ENCODE peak calls at places on chromosomes 5 and 9, in eight cellular contexts. G is body of pancreas; Z is CD8-positive, alpha-beta memory T cell; F is osteoblast; U is heart right ventricle; P is Karpas-422; I is IMR-90; A is brain microvascular endothelial cell. S is an unnamed sample. For H3K27me3, the result is how much of the 10 kb centered on the place peaks cover.

GRCh38 chr9:72480931-72481330 is 40.5 kb upstream of the TMC1 start:
- DNase-seq in G (no peak), U (no peak), A (no peak), I (peak), Z (no peak), P (no peak), F (peak), S (no peak)

GRCh38 chr9:69949396-69949795 is 94.3 kb upstream of the MAMDC2 start:
- DNase-seq in I (peak), Z (no peak), F (no peak), U (no peak), A (no peak), G (no peak), P (no peak), S (no peak)

GRCh38 chr5:56346717-56347116 is 113.6 kb upstream of the ANKRD55 start:
- DNase-seq in Z (no peak), I (no peak), G (no peak), F (no peak), A (no peak), U (no peak), P (no peak), S (no peak)

GRCh38 chr5:5351288-5352089 is 71.0 kb upstream of the ICE1 start:
- DNase-seq in Z (no peak), U (no peak), I (no peak), G (no peak), P (no peak), A (no peak), F (peak), S (peak)

GRCh38 chr9:131393622-131394463 is at the start of gene PRRC2B:
- DNase-seq in A (peak), I (peak), U (peak), F (peak), P (peak), G (peak), Z (peak), S (peak)

GRCh38 chr5:44665101-44665701 is 143.5 kb upstream of the MRPS30 start:
- DNase-seq in P (no peak), Z (no peak), A (no peak), G (no peak), F (peak), U (no peak), I (no peak), S (peak)

GRCh38 chr9:106677374-106677773 is 185.6 kb upstream of the ZNF462 start:
- DNase-seq in G (no peak), Z (no peak), P (no peak), F (no peak), I (no peak), A (no peak), U (no peak), S (no peak)

GRCh38 chr9:135680091-135680490 is 17.0 kb downstream of the LCN9 start:
- DNase-seq in Z (no peak), I (no peak), G (no peak), F (no peak), P (no peak), U (no peak), A (no peak), S (no peak)

GRCh38 chr9:92097997-92098482 is 17.2 kb downstream of the SPTLC1 start:
- DNase-seq in A (peak), G (peak), F (no peak), P (no peak), I (peak), U (peak), Z (no peak), S (peak)

GRCh38 chr5:90434116-90434714 is 24.7 kb upstream of the CETN3 start:
- DNase-seq in P (peak), I (peak), G (peak), F (peak), A (peak), Z (peak), U (no peak), S (no peak)

GRCh38 chr9:97979778-97980478 is 3.2 kb upstream of the ANP32B start:
- DNase-seq in Z (no peak), I (no peak), U (no peak), P (no peak), A (no peak), G (no peak), F (no peak), S (no peak)

GRCh38 chr5:54872810-54873209 is 112.6 kb downstream of the ESM1 start:
- DNase-seq in G (no peak), Z (no peak), U (no peak), F (no peak), A (no peak), I (no peak), P (no peak), S (no peak)
- H3K4me3 ChIP-seq in G (no peak), Z (no peak), U (no peak), F (no peak), A (no peak), I (no peak), P (no peak), S (no peak)

GRCh38 chr5:167992868-167993267 is 298.6 kb upstream of the WWC1 start:
- DNase-seq in G (no peak), I (no peak), Z (no peak), A (no peak), U (no peak), P (no peak), F (no peak), S (no peak)
- H3K27me3 ChIP-seq in G (under half), I (under half), Z (under half), A (under half), U (under half), P (under half), F (under half), S (under half)

DNA sequence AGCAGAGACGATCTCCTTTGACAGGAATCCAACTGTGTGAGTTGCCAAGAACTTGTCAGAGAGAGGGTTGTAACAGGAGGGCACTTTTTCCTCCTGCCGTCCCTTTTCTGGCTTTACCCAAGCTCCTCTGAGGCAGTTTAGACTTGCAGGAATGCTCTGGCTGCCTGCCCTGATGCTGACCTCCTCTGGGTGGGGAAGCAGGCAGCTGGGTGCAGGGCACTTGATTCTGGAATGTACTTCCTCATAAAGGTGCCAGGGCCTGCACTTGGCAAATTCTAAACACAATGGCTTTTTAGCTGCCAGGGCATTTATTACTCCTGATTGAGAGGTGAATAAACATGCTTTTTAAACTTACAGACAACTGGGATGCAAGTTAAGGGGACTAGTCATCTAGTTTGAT is 190.4 kb downstream of the EPB41L4A start:
- DNase-seq in Z (no peak), U (peak), I (peak), A (peak), G (peak), P (no peak), F (peak), S (peak)
- H3K27ac ChIP-seq in Z (no peak), U (no peak), I (no peak), A (no peak), G (peak), P (no peak), F (no peak), S (peak)

GRCh38 chr5:40683351-40683750 is 3.6 kb downstream of the PTGER4 start:
- DNase-seq in A (no peak), U (no peak), P (no peak), I (no peak), Z (no peak), G (no peak), F (no peak), S (no peak)
- H3K4me3 ChIP-seq in A (peak), U (peak), P (no peak), I (peak), Z (peak), G (no peak), F (peak), S (peak)

DNA sequence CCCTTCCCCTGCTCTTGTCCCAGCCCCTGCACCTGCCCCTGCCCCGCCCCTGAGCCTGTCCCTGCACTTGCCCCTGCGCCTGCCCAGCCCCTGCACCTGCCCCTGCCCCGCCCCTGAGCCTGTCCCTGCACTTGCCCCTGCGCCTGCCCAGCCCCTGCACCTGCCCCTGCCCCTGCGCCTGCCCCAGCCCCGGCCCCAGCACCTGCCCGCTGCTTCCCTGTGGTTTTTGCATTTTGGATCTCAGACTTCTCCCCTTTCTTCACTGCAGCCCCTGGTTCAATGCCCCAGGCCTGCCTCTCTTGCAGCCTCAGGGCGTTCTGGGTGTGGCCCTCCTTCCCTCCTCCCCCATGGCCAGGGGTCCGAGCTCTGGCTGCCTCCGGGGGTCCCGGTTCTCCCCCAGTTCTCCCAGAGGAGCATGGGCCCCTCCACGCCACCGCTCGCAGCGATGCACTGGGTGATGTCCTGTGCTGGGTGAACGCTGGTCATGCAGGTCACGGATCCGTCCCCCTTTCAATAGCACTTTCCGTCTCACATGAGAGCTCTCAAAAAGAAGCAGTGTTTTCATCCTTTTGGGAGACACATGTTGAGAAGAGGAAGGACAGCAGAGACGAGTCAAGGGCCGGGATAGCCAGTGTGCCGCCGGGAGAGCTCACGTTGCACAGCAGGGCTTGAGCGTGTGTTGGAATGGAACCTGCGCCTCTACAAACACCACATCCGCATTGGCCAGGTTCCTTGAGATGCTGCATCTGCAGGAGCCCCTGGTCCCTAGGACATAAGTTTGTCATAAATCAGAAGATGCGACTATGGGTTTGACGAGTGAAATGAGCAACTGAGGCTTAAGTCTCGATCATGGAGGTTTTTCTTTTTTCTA is 44.0 kb upstream of the IRX4 start:
- DNase-seq in Z (no peak), A (no peak), U (no peak), P (no peak), I (no peak), G (no peak), F (peak), S (no peak)
- H3K27me3 ChIP-seq in Z (under half), A (under half), U (under half), P (under half), I (under half), G (under half), F (under half), S (under half)

DNA sequence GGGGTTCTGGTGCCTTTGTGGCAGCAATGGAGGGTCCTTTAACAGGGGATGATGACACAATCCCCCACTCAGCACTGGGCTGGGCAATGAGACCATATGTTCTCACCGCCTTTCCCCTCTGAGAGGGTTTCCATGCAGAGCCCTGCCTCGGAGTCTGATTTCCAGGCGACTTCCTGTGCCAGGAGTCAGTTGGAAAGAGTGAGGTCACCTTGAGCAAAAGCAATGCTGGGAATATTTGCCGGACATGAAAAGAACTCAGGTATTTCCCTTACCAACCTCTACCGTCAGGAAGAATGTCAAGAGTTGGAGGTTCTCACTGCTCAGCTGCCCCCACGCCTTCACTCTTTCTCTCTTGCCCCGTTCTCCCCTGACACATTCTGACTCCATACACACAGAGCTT is 284.2 kb upstream of the IRX1 start:
- DNase-seq in U (no peak), G (no peak), I (no peak), Z (no peak), P (no peak), F (no peak), A (no peak), S (no peak)
- H3K27ac ChIP-seq in U (no peak), G (peak), I (no peak), Z (no peak), P (no peak), F (no peak), A (no peak), S (peak)

GRCh38 chr5:1514027-1514818 is 9.5 kb downstream of the LPCAT1 start:
- DNase-seq in I (no peak), P (no peak), U (peak), Z (peak), G (peak), A (no peak), F (peak), S (peak)
- H3K4me3 ChIP-seq in I (no peak), P (no peak), U (no peak), Z (no peak), G (no peak), A (no peak), F (no peak), S (no peak)